ENCODE peak calls at places on chromosomes 2 and 18, in seven cellular contexts. E is neural progenitor cell, W is upper lobe of right lung, M is IMR-90, C is Caco-2, U is right lobe of liver, L is psoas muscle. B is an unnamed sample.

GRCh38 chr2:140863713-140864112 is 1267.1 kb downstream of the LRP1B start:
- DNase-seq in C (no peak), W (no peak), U (no peak), L (no peak), E (peak; percentile 53), M (peak; percentile 69), B (peak; percentile 41)

GRCh38 chr18:25630682-25631081 is 278.7 kb upstream of the ZNF521 start:
- DNase-seq in L (no peak), E (no peak), C (no peak), W (no peak), U (no peak), M (no peak), B (no peak)

GRCh38 chr2:71938108-71938507 is 209.6 kb downstream of the CYP26B1 start:
- DNase-seq in L (no peak), W (peak; percentile 30), M (no peak), C (no peak), U (no peak), E (no peak), B (no peak)

GRCh38 chr2:134375935-134376334 is 122.1 kb downstream of the MGAT5 start:
- DNase-seq in L (no peak), U (peak; percentile 39), M (peak; percentile 75), E (peak; percentile 22), C (peak; percentile 58), W (no peak), B (peak; percentile 67)

GRCh38 chr18:28459587-28459986 is 282.7 kb upstream of the CDH2 start:
- DNase-seq in W (no peak), M (no peak), C (no peak), U (no peak), L (no peak), E (no peak), B (no peak)

GRCh38 chr18:74899554-74899953 is 301.9 kb downstream of the ZNF407 start:
- DNase-seq in L (peak; percentile 44), M (no peak), U (peak; percentile 37), E (no peak), W (no peak), C (no peak), B (no peak)

GRCh38 chr18:62324355-62324828 is 718 bp upstream of the TNFRSF11A start:
- DNase-seq in L (no peak), U (no peak), C (no peak), M (no peak), W (no peak), E (peak; percentile 28), B (no peak)

GRCh38 chr2:68766378-68766845 is 31.8 kb downstream of the ARHGAP25 start:
- DNase-seq in W (peak; percentile 75), C (no peak), U (peak; percentile 33), L (no peak), M (peak; percentile 73), E (no peak), B (peak; percentile 67)

GRCh38 chr2:47724221-47724981 is 58.5 kb upstream of the MSH6 start:
- DNase-seq in E (peak; percentile 6), U (no peak), C (no peak), W (no peak), L (no peak), M (peak; percentile 13), B (peak; percentile 6)

GRCh38 chr2:8803658-8804379 is 33.6 kb downstream of the KIDINS220 start:
- DNase-seq in C (peak; percentile 67), M (peak; percentile 97), W (no peak), U (peak; percentile 34), E (no peak), L (peak; percentile 47), B (peak; percentile 93)

GRCh38 chr2:181656450-181657261 is at the start of gene CERKL:
- DNase-seq in L (peak; percentile 17), M (peak; percentile 2), E (peak; percentile 82), U (peak; percentile 32), C (peak; percentile 48), W (peak; percentile 85), B (peak; percentile 14)

GRCh38 chr2:124437811-124438210 is 412.7 kb downstream of the CNTNAP5 start:
- DNase-seq in C (no peak), M (no peak), U (no peak), L (no peak), W (no peak), E (peak; percentile 47), B (no peak)

GRCh38 chr2:58033530-58033929 is 13.1 kb upstream of the VRK2 start:
- DNase-seq in M (no peak), W (no peak), E (no peak), U (no peak), L (no peak), C (no peak), B (no peak)

GRCh38 chr2:28291811-28292455 is 100.7 kb upstream of the FOSL2 start:
- DNase-seq in E (no peak), C (no peak), L (no peak), U (no peak), W (no peak), M (peak; percentile 62), B (peak; percentile 80)

GRCh38 chr2:224883700-224884099 is 158.6 kb downstream of the DOCK10 start:
- DNase-seq in L (no peak), U (no peak), C (no peak), W (no peak), E (no peak), M (no peak), B (no peak)

GRCh38 chr2:156553714-156554442 is 117.7 kb downstream of the GPD2 start:
- DNase-seq in L (no peak), W (no peak), M (no peak), E (no peak), U (no peak), C (no peak), B (no peak)

GRCh38 chr2:27136751-27137150 is 2.3 kb upstream of the PREB start:
- DNase-seq in C (no peak), W (no peak), L (no peak), M (no peak), E (no peak), U (no peak), B (no peak)

GRCh38 chr2:168215813-168216212 is 31.6 kb downstream of the STK39 start:
- DNase-seq in U (no peak), L (no peak), E (no peak), C (no peak), M (peak; percentile 27), W (no peak), B (peak; percentile 29)

GRCh38 chr18:68796936-68797690 is 767 bp upstream of the CCDC102B start:
- DNase-seq in E (no peak), U (no peak), C (no peak), L (no peak), M (peak; percentile 83), W (no peak), B (peak; percentile 74)

GRCh38 chr2:113135354-113135753 is 8.0 kb downstream of the IL1RN start:
- DNase-seq in M (no peak), W (no peak), U (no peak), L (no peak), E (no peak), C (no peak), B (no peak)

GRCh38 chr2:200667397-200667796 is 81.6 kb downstream of the AOX1 start:
- DNase-seq in E (no peak), C (no peak), L (no peak), W (no peak), U (no peak), M (no peak), B (no peak)

GRCh38 chr2:165601866-165602636 is 132.6 kb downstream of the CSRNP3 start:
- DNase-seq in C (no peak), U (no peak), M (peak; percentile 58), E (no peak), L (no peak), W (no peak), B (peak; percentile 59)

GRCh38 chr18:37563810-37564511 is 1.6 kb downstream of the CELF4 start:
- DNase-seq in C (no peak), U (no peak), M (no peak), W (no peak), E (no peak), L (no peak), B (no peak)

GRCh38 chr2:54634012-54634411 is 89.5 kb upstream of the EML6 start:
- DNase-seq in C (no peak), U (no peak), W (no peak), E (no peak), M (no peak), L (no peak), B (no peak)

GRCh38 chr2:46012618-46013240 is 284.5 kb upstream of the EPAS1 start:
- DNase-seq in M (peak; percentile 52), U (no peak), C (no peak), E (no peak), L (no peak), W (no peak), B (no peak)

GRCh38 chr2:36362291-36362690 is 6.7 kb downstream of the CRIM1 start:
- DNase-seq in L (no peak), E (no peak), M (peak; percentile 79), C (no peak), W (no peak), U (no peak), B (peak; percentile 87)

GRCh38 chr2:82258151-82258550 is 1953.6 kb upstream of the LRRTM1 start:
- DNase-seq in U (no peak), L (no peak), C (no peak), M (no peak), W (no peak), E (no peak), B (no peak)
- TF ChIP-seq CTCF in U (no peak), L (no peak), C (no peak), M (no peak), W (no peak), E (no peak), B (no peak)

GRCh38 chr2:144471316-144472045 is 48.4 kb downstream of the ZEB2 start:
- DNase-seq in E (peak; percentile 35), W (no peak), C (no peak), M (no peak), U (no peak), L (no peak), B (no peak)

GRCh38 chr2:144470819-144471218 is 49.1 kb downstream of the ZEB2 start:
- DNase-seq in L (no peak), C (no peak), W (no peak), U (no peak), E (no peak), M (no peak), B (peak; percentile 33)

GRCh38 chr2:144470334-144470733 is 49.6 kb downstream of the ZEB2 start:
- DNase-seq in L (no peak), C (no peak), E (no peak), W (no peak), M (no peak), U (no peak), B (no peak)

GRCh38 chr2:144468823-144469595 is 50.9 kb downstream of the ZEB2 start:
- DNase-seq in W (no peak), M (no peak), L (no peak), U (no peak), C (no peak), E (no peak), B (no peak)

GRCh38 chr2:144469788-144470187 is 50.1 kb downstream of the ZEB2 start:
- DNase-seq in U (no peak), M (no peak), W (no peak), L (no peak), C (no peak), E (no peak), B (no peak)
- H3K4me1 ChIP-seq in U (no peaks in the 10 kb centered on the region), M (no peaks in the 10 kb centered on the region), W (peaks cover 21% of the 10 kb centered on the region), L (peaks cover 13% of the 10 kb centered on the region), C (no peaks in the 10 kb centered on the region), E (peaks cover 69% of the 10 kb centered on the region), B (no peaks in the 10 kb centered on the region)

GRCh38 chr2:128749206-128749605 is 430.5 kb upstream of the HS6ST1 start:
- DNase-seq in L (no peak), E (no peak), W (no peak), U (no peak), C (no peak), M (no peak), B (no peak)
- H3K27me3 ChIP-seq in L (no peaks in the 10 kb centered on the region), E (no peaks in the 10 kb centered on the region), W (peaks cover 3% of the 10 kb centered on the region), U (no peaks in the 10 kb centered on the region), C (no peaks in the 10 kb centered on the region), M (peaks cover 16% of the 10 kb centered on the region), B (no peaks in the 10 kb centered on the region)

GRCh38 chr2:38233231-38233983 is 143.7 kb downstream of the ATL2 start:
- DNase-seq in W (no peak), C (no peak), U (no peak), M (peak; percentile 31), L (no peak), E (no peak), B (peak; percentile 80)
- TF ChIP-seq CTCF in W (no peak), C (no peak), U (no peak), M (no peak), L (no peak), E (no peak), B (no peak)